ENCODE peak calls at places on chromosomes 6 and 20, in nine cellular contexts. D, R, K, T, Z, O, P, U and Y are unnamed samples.

GRCh38 chr20:58650181-58650775 is 805 bp upstream of the STX16 start:
- DNase-seq in K (no peak), Z (peak; percentile 53), P (peak; percentile 41), R (no peak), T (peak; percentile 84), D (no peak), U (no peak), O (peak; percentile 91), Y (peak; percentile 54)

GRCh38 chr20:48056218-48056617 is 270.9 kb upstream of the SULF2 start:
- DNase-seq in Z (no peak), O (no peak), T (no peak), K (no peak), U (no peak), P (no peak), D (no peak), R (no peak), Y (no peak)

GRCh38 chr6:148365037-148365436 is 22.4 kb downstream of the SASH1 start:
- DNase-seq in K (no peak), Z (no peak), P (no peak), O (no peak), D (no peak), T (no peak), U (no peak), R (no peak), Y (no peak)

GRCh38 chr20:40564997-40565680 is 123.9 kb downstream of the MAFB start:
- DNase-seq in O (no peak), U (peak; percentile 89), Z (no peak), P (no peak), T (no peak), R (peak; percentile 85), K (peak; percentile 90), D (peak; percentile 51), Y (no peak)

GRCh38 chr20:49691818-49692568 is 21.7 kb downstream of the B4GALT5 start:
- DNase-seq in Z (no peak), O (no peak), D (no peak), U (no peak), K (no peak), P (no peak), T (no peak), R (no peak), Y (no peak)

GRCh38 chr6:44243345-44243744 is 3.6 kb upstream of the HSP90AB1 start:
- DNase-seq in K (no peak), O (no peak), Z (no peak), U (no peak), T (no peak), D (no peak), R (no peak), P (no peak), Y (no peak)

GRCh38 chr20:11989018-11989771 is 71.5 kb downstream of the BTBD3 start:
- DNase-seq in Z (no peak), D (no peak), T (no peak), K (no peak), R (no peak), U (no peak), P (no peak), O (no peak), Y (no peak)

GRCh38 chr6:42960243-42961019 is at the start of gene GNMT:
- DNase-seq in O (peak; percentile 95), T (peak; percentile 45), R (no peak), D (no peak), U (no peak), K (no peak), P (peak; percentile 43), Z (no peak), Y (peak; percentile 47)

GRCh38 chr6:135935951-135936601 is 84.6 kb downstream of the PDE7B start:
- DNase-seq in T (no peak), R (no peak), O (no peak), K (peak; percentile 82), Z (no peak), D (peak; percentile 75), P (no peak), U (peak; percentile 81), Y (no peak)

GRCh38 chr6:26045939-26046368 is 41.3 kb upstream of the HFE start:
- DNase-seq in R (no peak), P (no peak), K (no peak), O (no peak), T (no peak), U (no peak), D (no peak), Z (peak; percentile 63), Y (no peak)

GRCh38 chr20:2468581-2469407 is 1.8 kb downstream of the SNRPB start:
- DNase-seq in K (peak; percentile 23), R (no peak), Z (no peak), P (no peak), O (no peak), D (peak; percentile 29), U (no peak), T (no peak), Y (no peak)

GRCh38 chr6:157019733-157020132 is 242.6 kb downstream of the ARID1B start:
- DNase-seq in K (peak; percentile 56), T (peak; percentile 42), D (peak; percentile 26), R (no peak), U (peak; percentile 49), P (no peak), Z (no peak), O (no peak), Y (no peak)

GRCh38 chr6:45930419-45931059 is 85.1 kb downstream of the CLIC5 start:
- DNase-seq in U (peak; percentile 71), T (peak; percentile 62), D (peak; percentile 41), Z (no peak), K (peak; percentile 68), O (no peak), R (peak; percentile 61), P (peak; percentile 80), Y (peak; percentile 25)

GRCh38 chr6:44594471-44594870 is 207.0 kb downstream of the CDC5L start:
- DNase-seq in O (peak; percentile 15), U (no peak), P (no peak), Z (no peak), R (no peak), T (no peak), D (no peak), K (no peak), Y (no peak)

GRCh38 chr6:135531954-135532490 is 34.5 kb upstream of the AHI1 start:
- DNase-seq in Z (no peak), P (no peak), K (no peak), O (no peak), T (no peak), R (no peak), U (no peak), D (no peak), Y (no peak)

GRCh38 chr20:51562334-51563140 is 20.0 kb upstream of the NFATC2 start:
- DNase-seq in U (peak; percentile 97), P (peak; percentile 70), R (peak; percentile 96), O (peak; percentile 89), T (peak; percentile 50), K (peak; percentile 96), D (peak; percentile 95), Z (no peak), Y (peak; percentile 28)

GRCh38 chr6:20911826-20912225 is 377.6 kb downstream of the CDKAL1 start:
- DNase-seq in R (no peak), K (no peak), T (no peak), O (no peak), Z (no peak), U (no peak), P (no peak), D (no peak), Y (no peak)

GRCh38 chr6:11919771-11920440 is 92.2 kb upstream of the HIVEP1 start:
- DNase-seq in O (no peak), U (no peak), T (no peak), D (no peak), R (no peak), Z (no peak), K (no peak), P (no peak), Y (no peak)

DNA sequence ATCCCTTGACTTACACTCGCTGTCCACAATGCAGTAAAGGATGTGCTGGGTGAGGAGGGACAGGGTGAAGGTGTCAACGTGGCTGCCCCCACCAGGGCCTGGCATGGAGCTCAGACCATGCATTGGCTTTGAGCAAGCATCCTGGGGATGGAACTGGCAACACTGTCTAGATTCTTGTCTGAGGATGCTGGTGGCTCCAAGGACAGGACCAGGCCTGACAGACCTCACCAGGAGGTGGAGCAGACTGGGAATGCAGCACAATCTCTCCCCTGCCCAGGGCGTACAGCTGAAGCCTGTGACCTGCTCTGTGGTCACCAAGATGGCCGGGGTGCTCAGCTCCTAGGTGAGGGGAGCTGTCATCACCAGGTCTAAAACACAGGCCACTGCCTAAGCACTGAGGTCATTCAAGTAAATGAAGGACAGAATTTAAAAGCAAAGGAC is 50.9 kb downstream of the MYH7B start:
- DNase-seq in T (no peak), K (no peak), P (no peak), Z (no peak), O (no peak), R (no peak), D (no peak), U (no peak), Y (no peak)
- TF ChIP-seq CTCF in T (no peak), K (no peak), P (no peak), Z (no peak), O (no peak), R (no peak), D (no peak), U (no peak), Y (no peak)

GRCh38 chr6:6234963-6235362 is 85.5 kb downstream of the F13A1 start:
- DNase-seq in U (no peak), Z (no peak), K (no peak), O (no peak), D (no peak), R (no peak), T (no peak), P (no peak), Y (no peak)
- TF ChIP-seq CTCF in U (no peak), Z (no peak), K (no peak), O (no peak), D (no peak), R (no peak), T (no peak), P (no peak), Y (no peak)

DNA sequence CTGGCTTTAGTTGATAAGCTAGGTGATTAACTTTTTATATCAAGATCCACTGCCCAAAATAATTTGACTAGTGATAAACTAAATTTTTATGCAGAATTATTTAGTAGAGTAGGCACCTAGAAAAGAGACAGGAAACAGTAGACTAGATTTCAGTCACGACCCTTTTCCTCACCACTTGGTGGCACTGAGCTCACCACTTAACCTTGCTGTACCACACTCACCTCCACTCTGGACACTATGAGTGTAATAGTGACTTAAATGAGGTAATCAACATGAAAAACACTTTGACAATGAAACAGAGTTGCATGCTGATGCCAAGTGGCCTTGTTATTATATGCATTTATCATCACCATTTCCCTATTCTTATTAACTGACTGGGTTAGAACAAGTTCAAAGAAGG is 730.4 kb downstream of the KIF16B start:
- DNase-seq in T (peak; percentile 7), Z (no peak), P (no peak), O (no peak), U (no peak), D (no peak), R (no peak), K (no peak), Y (no peak)
- TF ChIP-seq CTCF in T (peak; percentile 13), Z (peak; percentile 44), P (no peak), O (no peak), U (no peak), D (no peak), R (no peak), K (no peak), Y (no peak)

DNA sequence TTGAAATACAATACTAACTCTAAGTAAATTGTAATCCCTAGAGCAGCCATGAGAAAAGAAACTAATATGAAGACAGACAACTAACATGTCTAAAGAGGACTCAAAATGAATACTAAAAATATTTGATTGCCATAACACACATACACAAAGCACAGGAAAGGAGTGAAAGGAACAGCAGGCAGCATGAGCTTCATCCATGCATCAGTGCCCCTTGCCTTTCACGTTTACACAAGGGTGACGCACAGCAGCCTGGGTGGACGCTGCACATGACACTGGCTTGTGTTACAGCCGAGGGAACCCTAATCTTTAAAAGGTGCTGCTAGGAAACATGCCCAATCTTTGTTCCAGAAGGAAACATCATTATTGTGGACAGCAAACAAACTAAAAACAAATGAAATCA is 123.5 kb downstream of the MAN1A1 start:
- DNase-seq in P (no peak), O (no peak), T (no peak), K (no peak), Z (no peak), U (no peak), R (no peak), D (no peak), Y (no peak)
- TF ChIP-seq CTCF in P (no peak), O (no peak), T (no peak), K (no peak), Z (no peak), U (no peak), R (no peak), D (no peak), Y (no peak)